ENCODE peak calls at places on chromosomes 1 and 21, in four cellular contexts. Q is K562, L is GM12878, E is HepG2. U is an unnamed sample.

GRCh38 chr1:180571060-180571831 is 12.5 kb downstream of the OVAAL start:
- DNase-seq in L (no peak), Q (no peak), E (no peak), U (no peak)

GRCh38 chr1:155254228-155254713 is 1.0 kb downstream of the ENTREP3 start:
- DNase-seq in L (no peak), Q (peak; percentile 23), E (no peak), U (no peak)

GRCh38 chr1:223639333-223639749 is 26.2 kb downstream of the CAPN8 start:
- DNase-seq in Q (no peak), L (no peak), E (no peak), U (no peak)

GRCh38 chr1:5659606-5660005 is 332.6 kb downstream of the NPHP4 start:
- DNase-seq in E (no peak), Q (no peak), L (no peak), U (no peak)

GRCh38 chr21:32382108-32382601 is 10.7 kb downstream of the URB1 start:
- DNase-seq in E (no peak), L (no peak), Q (no peak), U (no peak)

GRCh38 chr1:63317007-63317813 is 5.2 kb upstream of the FOXD3 start:
- DNase-seq in E (peak; percentile 41), L (no peak), Q (peak; percentile 80), U (peak; percentile 75)

GRCh38 chr21:16262109-16262508 is 532.3 kb downstream of the USP25 start:
- DNase-seq in L (no peak), Q (no peak), E (no peak), U (no peak)

GRCh38 chr1:63635681-63636080 is 42.5 kb downstream of the PGM1 start:
- DNase-seq in L (no peak), Q (no peak), E (no peak), U (no peak)

GRCh38 chr1:67918067-67918466 is 84.8 kb upstream of the GNG12 start:
- DNase-seq in Q (no peak), L (no peak), E (no peak), U (no peak)

GRCh38 chr21:43301424-43302355 is 125.2 kb downstream of the SIK1 start:
- DNase-seq in L (no peak), Q (no peak), E (no peak), U (no peak)

GRCh38 chr21:30193201-30193600 is 22.7 kb downstream of the CLDN8 start:
- DNase-seq in Q (no peak), E (no peak), L (no peak), U (no peak)

GRCh38 chr21:44305691-44306090 is 5.8 kb downstream of the PFKL start:
- DNase-seq in E (no peak), Q (no peak), L (no peak), U (no peak)

GRCh38 chr1:21901986-21902377 is 35.1 kb downstream of the HSPG2 start:
- DNase-seq in E (no peak), L (no peak), Q (no peak), U (no peak)

GRCh38 chr1:55527831-55528230 is 312.7 kb upstream of the USP24 start:
- DNase-seq in L (no peak), Q (no peak), E (no peak), U (no peak)

GRCh38 chr1:236066828-236067386 is 2.0 kb upstream of the NID1 start:
- DNase-seq in Q (no peak), E (no peak), L (peak; percentile 85), U (no peak)

GRCh38 chr1:179753061-179753460 is 10.0 kb downstream of the FAM163A start:
- DNase-seq in Q (no peak), L (no peak), E (no peak), U (no peak)

GRCh38 chr1:170126691-170127090 is 19.1 kb upstream of the NTMT2 start:
- DNase-seq in E (no peak), L (peak; percentile 72), Q (no peak), U (no peak)

GRCh38 chr1:218521414-218522169 is 176.5 kb downstream of the TGFB2 start:
- DNase-seq in E (peak; percentile 45), Q (peak; percentile 69), L (no peak), U (no peak)

GRCh38 chr1:60716472-60716871 is 365.9 kb upstream of the NFIA start:
- DNase-seq in L (no peak), E (no peak), Q (no peak), U (no peak)

GRCh38 chr1:74534241-74534640 is 21.8 kb upstream of the LRRC53 start:
- DNase-seq in E (no peak), Q (no peak), L (no peak), U (no peak)

GRCh38 chr1:32334864-32335618 is 992 bp downstream of the MARCKSL1 start:
- DNase-seq in E (no peak), L (no peak), Q (peak; percentile 86), U (peak; percentile 89)

GRCh38 chr21:45290948-45291612 is 3.4 kb upstream of the POFUT2 start:
- DNase-seq in Q (no peak), E (no peak), L (no peak), U (peak; percentile 30)

GRCh38 chr21:46297311-46298082 is 11.4 kb downstream of the YBEY start:
- DNase-seq in E (no peak), L (no peak), Q (no peak), U (no peak)

GRCh38 chr1:241408170-241408569 is 51.2 kb upstream of the RGS7 start:
- DNase-seq in E (no peak), L (no peak), Q (no peak), U (peak; percentile 23)

GRCh38 chr1:186958520-186958919 is 129.8 kb downstream of the PLA2G4A start:
- DNase-seq in Q (no peak), L (no peak), E (no peak), U (no peak)

GRCh38 chr1:176559474-176560390 is 96.8 kb downstream of the PAPPA2 start:
- DNase-seq in L (no peak), E (peak; percentile 58), Q (peak; percentile 84), U (peak; percentile 77)

GRCh38 chr1:235628316-235629006 is 21.1 kb downstream of the GNG4 start:
- DNase-seq in E (no peak), Q (no peak), L (no peak), U (no peak)

GRCh38 chr1:15674760-15675159 is 9.4 kb upstream of the PLEKHM2 start:
- DNase-seq in Q (no peak), L (no peak), E (no peak), U (no peak)

GRCh38 chr1:69737527-69738176 is 169.9 kb downstream of the LRRC7 start:
- DNase-seq in Q (peak; percentile 21), L (peak; percentile 11), E (peak; percentile 61), U (peak; percentile 9)

GRCh38 chr1:204880906-204881305 is 10.2 kb downstream of the NFASC start:
- DNase-seq in E (no peak), Q (no peak), L (no peak), U (no peak)
- TF ChIP-seq FOXM1 in E (no peak), Q (no peak), L (no peak), U (no peak)

DNA sequence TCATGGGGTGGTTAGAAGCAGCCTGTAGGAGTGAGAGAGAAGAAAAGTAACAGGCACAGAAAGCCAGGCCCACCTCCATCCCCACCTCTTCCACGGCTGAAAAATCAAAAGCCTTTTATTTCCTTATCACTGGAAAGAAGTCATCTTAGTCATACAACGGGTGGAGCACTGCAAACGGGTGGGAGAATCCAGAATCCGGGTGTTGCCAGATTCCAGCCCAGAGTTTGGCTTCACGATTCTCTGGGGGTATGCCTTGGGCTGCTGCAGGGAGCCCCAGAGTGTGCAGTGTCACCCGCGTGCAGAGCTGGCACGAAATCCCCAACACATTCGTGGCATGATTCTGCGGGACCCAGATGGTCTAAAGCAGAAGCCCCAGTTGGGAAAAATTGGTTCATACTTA is 2.5 kb upstream of the NPPA start:
- DNase-seq in E (no peak), L (no peak), Q (no peak), U (no peak)
- H3K79me2 ChIP-seq in E (no peaks in the 10 kb centered on the region), L (no peaks in the 10 kb centered on the region), Q (no peaks in the 10 kb centered on the region), U (no peaks in the 10 kb centered on the region)

GRCh38 chr21:39367783-39368182 is 18.9 kb upstream of the HMGN1 start:
- DNase-seq in L (no peak), Q (no peak), E (no peak), U (no peak)
- TF ChIP-seq FOXM1 in L (no peak), Q (no peak), E (no peak), U (no peak)

GRCh38 chr1:9344426-9345200 is 51.9 kb downstream of the SPSB1 start:
- DNase-seq in L (no peak), E (no peak), Q (no peak), U (no peak)
- H3K79me2 ChIP-seq in L (no peaks in the 10 kb centered on the region), E (no peaks in the 10 kb centered on the region), Q (no peaks in the 10 kb centered on the region), U (no peaks in the 10 kb centered on the region)

DNA sequence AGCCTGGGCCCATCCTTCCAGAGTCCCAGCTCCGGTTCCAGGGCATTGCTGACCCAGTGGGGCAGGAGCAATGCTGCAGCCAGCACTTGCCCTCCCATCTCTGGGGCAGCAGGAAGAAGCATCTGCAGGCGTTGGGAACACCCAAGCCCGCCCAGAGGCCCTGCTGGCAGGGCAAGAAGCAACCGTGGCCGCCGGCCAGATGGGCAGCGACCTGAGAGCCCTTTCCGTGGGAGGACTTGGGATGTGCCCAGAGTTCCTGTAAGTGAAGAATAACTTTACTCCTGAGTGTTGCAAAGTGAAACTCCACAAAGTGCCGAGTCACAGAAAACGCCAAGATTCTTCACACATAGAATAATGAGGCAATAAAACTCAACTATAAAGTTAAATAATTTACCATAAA is 46.0 kb downstream of the GRIK3 start:
- DNase-seq in E (no peak), Q (no peak), L (no peak), U (no peak)
- TF ChIP-seq FOXM1 in E (no peak), Q (no peak), L (no peak), U (no peak)

GRCh38 chr1:88980918-88981317 is 11.5 kb downstream of the KYAT3 start:
- DNase-seq in Q (no peak), L (no peak), E (no peak), U (no peak)

GRCh38 chr1:88979749-88980116 is 12.7 kb downstream of the KYAT3 start:
- DNase-seq in E (no peak), Q (no peak), L (no peak), U (no peak)

GRCh38 chr1:88979054-88979748 is 13.2 kb downstream of the KYAT3 start:
- DNase-seq in L (no peak), Q (no peak), E (no peak), U (no peak)

GRCh38 chr1:88973520-88974137 is 18.8 kb downstream of the KYAT3 start:
- DNase-seq in Q (peak; percentile 24), E (peak; percentile 38), L (no peak), U (no peak)

DNA sequence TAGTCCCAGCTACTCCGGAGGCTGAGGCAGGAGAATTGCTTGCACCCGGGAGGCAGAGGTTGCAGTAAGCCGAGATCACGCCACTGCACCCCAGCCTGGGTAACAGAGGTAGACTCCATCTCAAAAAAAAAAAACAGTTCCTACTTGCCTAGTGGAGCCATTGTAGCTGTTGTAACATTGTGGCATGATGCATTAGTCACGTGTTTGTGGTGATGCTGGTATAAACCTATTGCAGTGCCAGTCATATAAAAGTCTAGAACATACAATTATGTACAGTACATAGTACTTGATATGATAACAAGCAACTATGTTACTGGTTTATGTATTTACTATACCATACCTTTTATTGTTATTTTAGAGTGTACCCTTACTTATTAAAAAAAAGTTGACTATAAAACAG is 16.2 kb downstream of the KYAT3 start:
- DNase-seq in E (no peak), L (no peak), Q (no peak), U (no peak)
- H3K79me2 ChIP-seq in E (peaks cover 20% of the 10 kb centered on the region), L (peaks cover 13% of the 10 kb centered on the region), Q (peaks cover 19% of the 10 kb centered on the region), U (peaks cover 46% of the 10 kb centered on the region)